ENCODE peak calls at places on chromosome 7, in ten cellular contexts. G is cardiac fibroblast, J is HCT116, R is stomach, E is adrenal gland, Z is endothelial cell, C is AG10803, X is GM10248, T is epithelial cell of esophagus, H is HepG2. Y is an unnamed sample.

GRCh38 chr7:117098457-117098856 is 145.2 kb downstream of the ST7 start:
- DNase-seq in G (peak), J (no peak), R (no peak), E (no peak), Z (no peak), C (peak), X (no peak), T (peak), H (no peak), Y (no peak)

GRCh38 chr7:45978731-45979211 is 57.7 kb upstream of the IGFBP3 start:
- DNase-seq in G (peak), J (no peak), R (no peak), E (no peak), Z (no peak), C (peak), X (peak), T (peak), H (no peak), Y (no peak)

GRCh38 chr7:2757904-2758672 is 70.1 kb downstream of the AMZ1 start:
- DNase-seq in G (peak), J (peak), R (no peak), E (peak), Z (no peak), C (peak), X (peak), T (peak), H (peak), Y (peak)

GRCh38 chr7:69800495-69800894 is 202.2 kb downstream of the AUTS2 start:
- DNase-seq in G (no peak), J (no peak), R (no peak), E (peak), Z (no peak), C (peak), X (no peak), T (no peak), H (no peak), Y (no peak)

GRCh38 chr7:84675633-84676034 is 481.0 kb upstream of the SEMA3A start:
- DNase-seq in G (no peak), J (no peak), R (peak), E (no peak), Z (no peak), C (no peak), X (no peak), T (peak), H (no peak), Y (no peak)

GRCh38 chr7:69630292-69630691 is 32.0 kb downstream of the AUTS2 start:
- DNase-seq in G (peak), J (no peak), R (no peak), E (peak), Z (no peak), C (peak), X (no peak), T (no peak), H (no peak), Y (no peak)

GRCh38 chr7:121329460-121330052 is 756 bp downstream of the WNT16 start:
- DNase-seq in G (peak), J (no peak), R (peak), E (no peak), Z (peak), C (no peak), X (peak), T (peak), H (no peak), Y (no peak)

GRCh38 chr7:151085691-151086620 is at the start of gene AGAP3:
- DNase-seq in G (peak), J (peak), R (peak), E (peak), Z (peak), C (peak), X (peak), T (peak), H (peak), Y (no peak)

GRCh38 chr7:144941127-144941526 is 105.3 kb upstream of the TPK1 start:
- DNase-seq in G (no peak), J (no peak), R (no peak), E (no peak), Z (no peak), C (no peak), X (no peak), T (no peak), H (no peak), Y (no peak)

GRCh38 chr7:152406491-152406890 is 29.3 kb downstream of the KMT2C start:
- DNase-seq in G (no peak), J (no peak), R (no peak), E (no peak), Z (no peak), C (no peak), X (no peak), T (no peak), H (no peak), Y (no peak)

DNA sequence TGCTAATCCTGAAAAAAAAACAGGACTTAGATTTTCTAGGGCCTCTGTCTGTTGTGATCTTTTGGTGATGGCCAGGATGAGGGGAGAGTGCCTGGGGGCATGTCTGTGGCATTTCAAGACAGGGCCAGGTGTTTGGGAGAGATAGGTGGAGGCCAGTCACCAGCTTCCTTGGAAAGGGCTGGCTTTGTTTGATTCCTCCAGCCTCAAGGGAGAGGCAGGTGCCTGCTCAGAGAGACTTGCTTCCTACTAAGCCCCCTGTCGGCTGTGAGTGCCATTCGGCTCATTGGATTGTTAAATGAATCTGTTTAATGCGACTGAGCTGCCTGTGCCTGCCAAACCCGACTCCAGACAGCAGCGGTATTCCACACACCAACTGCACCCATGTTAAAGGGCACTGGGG is 304.1 kb upstream of the COBL start:
- DNase-seq in G (no peak), J (no peak), R (no peak), E (no peak), Z (no peak), C (no peak), X (no peak), T (no peak), H (no peak), Y (no peak)
- TF ChIP-seq CTCF in G (no peak), J (no peak), R (no peak), E (no peak), Z (no peak), C (no peak), X (no peak), T (no peak), H (no peak), Y (no peak)

GRCh38 chr7:107309296-107309695 is 140.5 kb downstream of the HBP1 start:
- DNase-seq in G (no peak), J (no peak), R (no peak), E (no peak), Z (no peak), C (no peak), X (no peak), T (no peak), H (no peak), Y (no peak)

GRCh38 chr7:107315821-107316220 is 147.0 kb downstream of the HBP1 start:
- DNase-seq in G (no peak), J (no peak), R (no peak), E (no peak), Z (no peak), C (no peak), X (no peak), T (no peak), H (no peak), Y (no peak)

GRCh38 chr7:107313355-107313754 is 144.6 kb downstream of the HBP1 start:
- DNase-seq in G (no peak), J (no peak), R (no peak), E (no peak), Z (no peak), C (no peak), X (no peak), T (no peak), H (no peak), Y (no peak)

DNA sequence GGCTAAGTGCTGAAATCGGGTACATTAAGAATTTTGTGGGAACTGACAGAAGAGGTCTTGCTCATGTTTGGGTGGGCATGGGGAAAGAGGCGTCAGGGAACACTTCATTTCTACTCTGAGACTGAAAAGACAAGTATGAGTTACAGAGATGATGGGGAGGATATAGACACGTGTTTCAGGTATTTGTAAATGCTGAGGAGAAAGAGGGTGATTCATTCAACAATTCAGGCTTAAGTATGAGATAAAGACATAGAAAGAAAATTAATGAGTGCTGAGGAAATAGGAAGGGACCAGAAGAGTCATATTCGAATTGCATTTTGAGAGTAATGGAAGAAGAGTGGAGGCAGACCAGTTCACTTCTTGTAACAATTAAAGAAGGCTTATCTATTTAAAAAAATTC is 143.6 kb downstream of the HBP1 start:
- DNase-seq in G (no peak), J (no peak), R (no peak), E (no peak), Z (no peak), C (peak), X (no peak), T (peak), H (no peak), Y (no peak)
- TF ChIP-seq CTCF in G (no peak), J (no peak), R (no peak), E (no peak), Z (no peak), C (no peak), X (no peak), T (no peak), H (no peak), Y (no peak)

GRCh38 chr7:28845106-28845505 is 113.0 kb downstream of the TRIL start:
- DNase-seq in G (no peak), J (no peak), R (no peak), E (no peak), Z (no peak), C (no peak), X (no peak), T (no peak), H (no peak), Y (no peak)

GRCh38 chr7:28836661-28837060 is 121.5 kb downstream of the TRIL start:
- DNase-seq in G (peak), J (no peak), R (no peak), E (no peak), Z (no peak), C (no peak), X (no peak), T (no peak), H (no peak), Y (no peak)

GRCh38 chr7:28842769-28843295 is 115.3 kb downstream of the TRIL start:
- DNase-seq in G (no peak), J (no peak), R (no peak), E (no peak), Z (no peak), C (no peak), X (no peak), T (no peak), H (no peak), Y (no peak)

GRCh38 chr7:28841766-28842165 is 116.4 kb downstream of the TRIL start:
- DNase-seq in G (no peak), J (no peak), R (no peak), E (no peak), Z (no peak), C (no peak), X (no peak), T (no peak), H (no peak), Y (no peak)

DNA sequence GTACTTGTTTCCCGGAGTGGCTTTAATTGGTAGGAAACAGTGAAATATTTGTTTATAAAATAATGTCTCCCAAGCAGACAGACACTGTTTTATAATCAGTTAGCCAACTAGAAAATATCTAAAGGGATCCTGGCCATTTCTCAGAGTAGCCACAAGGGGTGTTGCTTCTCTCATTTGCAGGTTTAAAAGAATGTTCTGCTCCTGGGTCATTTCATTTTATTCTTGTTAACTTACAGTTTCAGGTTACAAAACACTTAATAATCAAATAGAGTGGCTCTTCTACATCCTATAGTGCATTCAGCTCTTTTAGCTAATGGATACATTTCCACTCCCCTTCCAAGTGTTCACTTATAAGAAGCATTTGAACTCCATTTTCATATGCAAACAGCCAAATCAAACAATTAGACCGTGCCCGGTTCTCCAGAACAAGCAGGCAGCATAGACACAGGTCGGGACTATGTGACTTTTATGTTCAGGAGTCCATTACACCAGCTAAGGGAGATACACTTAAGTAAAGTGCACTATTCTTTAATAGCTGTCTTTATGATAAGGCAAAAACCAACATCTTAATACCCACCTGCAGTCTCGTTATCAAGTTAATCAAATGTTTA is 117.5 kb downstream of the TRIL start:
- DNase-seq in G (peak), J (peak), R (no peak), E (no peak), Z (no peak), C (no peak), X (peak), T (peak), H (no peak), Y (no peak)
- TF ChIP-seq CTCF in G (peak), J (peak), R (peak), E (peak), Z (peak), C (peak), X (peak), T (peak), H (no peak), Y (peak)

GRCh38 chr7:102320181-102320580 is 33.5 kb downstream of the SH2B2 start:
- DNase-seq in G (no peak), J (no peak), R (no peak), E (no peak), Z (no peak), C (no peak), X (no peak), T (no peak), H (no peak), Y (no peak)

GRCh38 chr7:102319671-102320070 is 33.0 kb downstream of the SH2B2 start:
- DNase-seq in G (no peak), J (no peak), R (no peak), E (no peak), Z (no peak), C (no peak), X (no peak), T (no peak), H (no peak), Y (no peak)

GRCh38 chr7:102320601-102321350 is 34.1 kb downstream of the SH2B2 start:
- DNase-seq in G (no peak), J (no peak), R (no peak), E (no peak), Z (no peak), C (no peak), X (no peak), T (no peak), H (no peak), Y (no peak)

GRCh38 chr7:102322202-102322715 is 34.0 kb downstream of the SPDYE6 start:
- DNase-seq in G (peak), J (no peak), R (no peak), E (no peak), Z (no peak), C (no peak), X (no peak), T (no peak), H (no peak), Y (no peak)

DNA sequence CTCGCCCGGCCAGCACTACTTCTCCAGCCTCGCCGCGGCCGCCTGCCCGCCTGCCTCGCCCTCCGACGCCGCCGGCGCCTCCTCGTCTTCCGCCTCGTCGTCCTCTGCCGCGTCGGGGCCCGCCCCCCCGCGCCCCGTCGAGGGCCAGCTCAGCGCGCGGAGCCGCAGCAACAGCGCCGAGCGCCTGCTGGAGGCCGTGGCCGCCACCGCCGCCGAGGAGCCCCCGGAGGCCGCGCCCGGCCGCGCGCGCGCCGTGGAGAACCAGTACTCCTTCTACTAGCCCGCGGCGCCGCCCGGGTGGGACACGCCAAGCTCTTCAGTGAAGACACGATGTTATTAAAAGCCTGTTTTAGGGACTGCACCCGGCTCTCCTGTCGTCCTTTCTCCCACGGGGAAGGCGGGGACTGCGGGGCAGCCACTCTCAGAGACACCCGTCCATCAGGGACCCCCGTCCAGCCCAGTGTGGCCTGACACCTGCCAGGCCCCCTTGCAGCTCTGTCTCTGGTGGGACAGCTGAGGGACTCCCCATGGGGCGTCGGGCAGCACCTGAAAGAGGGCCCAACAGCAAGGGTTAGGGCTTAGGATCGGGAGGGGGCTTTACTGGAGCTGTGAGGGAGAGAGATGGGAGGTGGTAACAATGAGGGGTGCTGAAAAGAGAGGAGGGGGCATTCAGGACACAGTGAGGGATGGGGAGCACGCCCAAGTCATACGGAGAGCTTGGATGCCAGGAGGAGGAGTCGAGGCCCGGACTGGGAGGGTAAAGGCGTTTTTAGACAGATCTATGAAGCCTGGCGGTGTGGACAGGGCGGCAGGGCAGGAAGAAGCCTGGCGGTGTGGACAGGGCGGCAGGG is 34.7 kb downstream of the SPDYE6 start:
- DNase-seq in G (peak), J (no peak), R (no peak), E (no peak), Z (peak), C (no peak), X (peak), T (peak), H (no peak), Y (no peak)
- TF ChIP-seq CTCF in G (no peak), J (no peak), R (no peak), E (no peak), Z (no peak), C (no peak), X (no peak), T (no peak), H (no peak), Y (no peak)

DNA sequence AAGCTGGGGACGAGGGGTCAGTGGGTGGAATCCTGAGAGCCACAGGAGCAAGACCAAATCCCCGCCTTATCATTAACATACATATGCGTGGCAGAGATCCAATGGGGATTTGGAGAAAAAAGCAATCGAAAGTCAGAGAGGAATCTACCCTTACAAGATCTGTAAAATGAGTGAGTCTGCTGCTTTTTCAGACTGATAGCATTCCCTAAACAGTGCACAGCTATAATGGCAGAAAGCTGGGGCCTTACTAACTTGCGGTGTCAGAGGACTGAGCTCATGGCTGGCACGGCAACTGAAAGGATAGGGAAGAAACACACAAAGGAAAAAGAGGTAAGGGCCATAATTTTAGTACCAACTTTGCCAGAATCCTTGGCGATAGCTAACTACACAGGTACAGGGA is 25.1 kb downstream of the GPR22 start:
- DNase-seq in G (no peak), J (no peak), R (no peak), E (no peak), Z (no peak), C (no peak), X (no peak), T (no peak), H (no peak), Y (no peak)
- TF ChIP-seq CTCF in G (no peak), J (no peak), R (no peak), E (no peak), Z (no peak), C (no peak), X (no peak), T (no peak), H (no peak), Y (no peak)

DNA sequence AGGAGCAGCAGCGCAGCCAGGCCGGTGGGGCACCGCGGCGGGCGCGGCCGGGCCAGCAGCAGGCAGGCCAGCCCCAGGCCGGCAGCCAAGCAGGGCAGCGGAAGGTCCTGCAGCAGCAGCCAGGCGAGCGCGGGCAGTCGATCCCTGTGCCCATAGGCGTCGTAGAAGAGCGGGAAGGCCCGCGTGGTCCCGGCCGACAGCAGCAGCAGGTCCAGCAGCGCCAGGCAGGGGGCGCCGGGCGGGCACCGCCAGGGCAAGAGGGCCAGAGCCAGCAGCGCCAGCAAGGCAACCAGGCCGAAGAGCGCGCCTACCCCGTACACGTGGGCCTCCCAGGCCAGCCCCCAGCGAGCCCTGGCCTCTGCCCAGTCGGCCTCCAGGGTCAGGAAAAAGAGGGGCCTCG is 8.4 kb upstream of the RBM28 start:
- DNase-seq in G (peak), J (no peak), R (peak), E (peak), Z (peak), C (peak), X (no peak), T (peak), H (peak), Y (no peak)
- TF ChIP-seq CTCF in G (peak), J (no peak), R (peak), E (peak), Z (peak), C (peak), X (no peak), T (peak), H (peak), Y (no peak)

GRCh38 chr7:74405191-74405898 is 48.4 kb upstream of the GTF2IRD1 start:
- DNase-seq in G (no peak), J (no peak), R (no peak), E (no peak), Z (peak), C (no peak), X (no peak), T (peak), H (no peak), Y (no peak)
- TF ChIP-seq CTCF in G (no peak), J (peak), R (no peak), E (no peak), Z (peak), C (no peak), X (no peak), T (peak), H (peak), Y (peak)

Y was measured in GM12864.